ENCODE peak calls at places on chromosomes 13 and 19, in eight cellular contexts. One of them, this sample, is unnamed.

GRCh38 chr13:30806784-30807183 is 71.4 kb downstream of the ALOX5AP start:
- DNase-seq in EH: peak; percentile 90
- DNase-seq in memory B cell: no peak
- DNase-seq in T-helper 1 cell: no peak
- DNase-seq in foreskin fibroblast: peak; percentile 85
- DNase-seq in GM13977: no peak
- DNase-seq in left colon: no peak
- DNase-seq in H54: no peak
- DNase-seq in this sample: peak; percentile 61

GRCh38 chr19:55677572-55678028 is 2.6 kb downstream of the EPN1 start:
- DNase-seq in EH: no peak
- DNase-seq in memory B cell: no peak
- DNase-seq in T-helper 1 cell: no peak
- DNase-seq in foreskin fibroblast: no peak
- DNase-seq in GM13977: no peak
- DNase-seq in left colon: peak; percentile 49
- DNase-seq in H54: no peak
- DNase-seq in this sample: no peak

GRCh38 chr19:3655402-3656072 is 28.9 kb upstream of the CACTIN start:
- DNase-seq in EH: peak; percentile 96
- DNase-seq in memory B cell: no peak
- DNase-seq in T-helper 1 cell: no peak
- DNase-seq in foreskin fibroblast: peak; percentile 99
- DNase-seq in GM13977: peak; percentile 69
- DNase-seq in left colon: no peak
- DNase-seq in H54: peak; percentile 100
- DNase-seq in this sample: no peak

GRCh38 chr19:17424743-17425365 is 5.0 kb downstream of the MVB12A start:
- DNase-seq in EH: peak; percentile 38
- DNase-seq in memory B cell: no peak
- DNase-seq in T-helper 1 cell: no peak
- DNase-seq in foreskin fibroblast: peak; percentile 56
- DNase-seq in GM13977: peak; percentile 59
- DNase-seq in left colon: peak; percentile 28
- DNase-seq in H54: no peak
- DNase-seq in this sample: no peak

GRCh38 chr13:27379694-27380596 is 44.5 kb upstream of the GTF3A start:
- DNase-seq in EH: peak; percentile 60
- DNase-seq in memory B cell: peak; percentile 39
- DNase-seq in T-helper 1 cell: peak; percentile 30
- DNase-seq in foreskin fibroblast: peak; percentile 56
- DNase-seq in GM13977: peak; percentile 72
- DNase-seq in left colon: peak; percentile 85
- DNase-seq in H54: peak; percentile 54
- DNase-seq in this sample: peak; percentile 75

GRCh38 chr13:22227895-22228294 is 557.0 kb downstream of the FGF9 start:
- DNase-seq in EH: no peak
- DNase-seq in memory B cell: no peak
- DNase-seq in T-helper 1 cell: no peak
- DNase-seq in foreskin fibroblast: no peak
- DNase-seq in GM13977: no peak
- DNase-seq in left colon: no peak
- DNase-seq in H54: no peak
- DNase-seq in this sample: no peak

GRCh38 chr13:23558675-23559536 is 11.3 kb upstream of the TNFRSF19 start:
- DNase-seq in EH: peak; percentile 87
- DNase-seq in memory B cell: no peak
- DNase-seq in T-helper 1 cell: no peak
- DNase-seq in foreskin fibroblast: peak; percentile 90
- DNase-seq in GM13977: no peak
- DNase-seq in left colon: peak; percentile 6
- DNase-seq in H54: peak; percentile 44
- DNase-seq in this sample: peak; percentile 91

GRCh38 chr13:41658057-41658642 is 200.8 kb downstream of the RGCC start:
- DNase-seq in EH: peak; percentile 62
- DNase-seq in memory B cell: no peak
- DNase-seq in T-helper 1 cell: no peak
- DNase-seq in foreskin fibroblast: peak; percentile 81
- DNase-seq in GM13977: no peak
- DNase-seq in left colon: no peak
- DNase-seq in H54: no peak
- DNase-seq in this sample: no peak

GRCh38 chr13:74114202-74114601 is 20.0 kb downstream of the KLF12 start:
- DNase-seq in EH: peak; percentile 70
- DNase-seq in memory B cell: no peak
- DNase-seq in T-helper 1 cell: no peak
- DNase-seq in foreskin fibroblast: peak; percentile 51
- DNase-seq in GM13977: no peak
- DNase-seq in left colon: no peak
- DNase-seq in H54: no peak
- DNase-seq in this sample: no peak

GRCh38 chr19:18063463-18063862 is 23.3 kb downstream of the IL12RB1 start:
- DNase-seq in EH: no peak
- DNase-seq in memory B cell: no peak
- DNase-seq in T-helper 1 cell: peak; percentile 12
- DNase-seq in foreskin fibroblast: no peak
- DNase-seq in GM13977: no peak
- DNase-seq in left colon: no peak
- DNase-seq in H54: no peak
- DNase-seq in this sample: no peak

GRCh38 chr19:2783781-2784145 is 690 bp upstream of the SGTA start:
- DNase-seq in EH: no peak
- DNase-seq in memory B cell: no peak
- DNase-seq in T-helper 1 cell: no peak
- DNase-seq in foreskin fibroblast: no peak
- DNase-seq in GM13977: no peak
- DNase-seq in left colon: no peak
- DNase-seq in H54: no peak
- DNase-seq in this sample: no peak

GRCh38 chr19:18589380-18590272 is 1.0 kb downstream of the REX1BD start:
- DNase-seq in EH: peak; percentile 64
- DNase-seq in memory B cell: peak; percentile 73
- DNase-seq in T-helper 1 cell: peak; percentile 64
- DNase-seq in foreskin fibroblast: peak; percentile 83
- DNase-seq in GM13977: peak; percentile 82
- DNase-seq in left colon: peak; percentile 80
- DNase-seq in H54: no peak
- DNase-seq in this sample: peak; percentile 47

GRCh38 chr13:53238241-53238640 is 209.6 kb downstream of the OLFM4 start:
- DNase-seq in EH: no peak
- DNase-seq in memory B cell: no peak
- DNase-seq in T-helper 1 cell: no peak
- DNase-seq in foreskin fibroblast: no peak
- DNase-seq in GM13977: no peak
- DNase-seq in left colon: no peak
- DNase-seq in H54: no peak
- DNase-seq in this sample: no peak

GRCh38 chr19:4449022-4449825 is 8.4 kb downstream of the UBXN6 start:
- DNase-seq in EH: no peak
- DNase-seq in memory B cell: no peak
- DNase-seq in T-helper 1 cell: no peak
- DNase-seq in foreskin fibroblast: no peak
- DNase-seq in GM13977: no peak
- DNase-seq in left colon: no peak
- DNase-seq in H54: no peak
- DNase-seq in this sample: no peak

GRCh38 chr13:25044071-25044470 is 51.9 kb upstream of the PABPC3 start:
- DNase-seq in EH: no peak
- DNase-seq in memory B cell: no peak
- DNase-seq in T-helper 1 cell: no peak
- DNase-seq in foreskin fibroblast: no peak
- DNase-seq in GM13977: no peak
- DNase-seq in left colon: no peak
- DNase-seq in H54: no peak
- DNase-seq in this sample: no peak

GRCh38 chr19:35717665-35718344 is at the start of gene KMT2B:
- DNase-seq in EH: no peak
- DNase-seq in memory B cell: no peak
- DNase-seq in T-helper 1 cell: no peak
- DNase-seq in foreskin fibroblast: no peak
- DNase-seq in GM13977: peak; percentile 99
- DNase-seq in left colon: peak; percentile 95
- DNase-seq in H54: peak; percentile 100
- DNase-seq in this sample: no peak